ENCODE peak calls at places on chromosomes 7 and 10, in six cellular contexts. One of them, this sample, is unnamed.
A peak's percentile ranks its signal among the peaks of the same experiment; 100 is the strongest.

GRCh38 chr7:30172451-30172850 is 37.7 kb downstream of the MTURN start:
- DNase-seq in Karpas-422: no peak
- DNase-seq in thyroid gland: no peak
- DNase-seq in CD4-positive, alpha-beta T cell: no peak
- DNase-seq in H9: no peak
- DNase-seq in transverse colon: no peak
- DNase-seq in this sample: no peak

GRCh38 chr10:72423426-72423825 is 68.7 kb upstream of the DNAJB12 start:
- DNase-seq in Karpas-422: no peak
- DNase-seq in thyroid gland: no peak
- DNase-seq in CD4-positive, alpha-beta T cell: no peak
- DNase-seq in H9: no peak
- DNase-seq in transverse colon: no peak
- DNase-seq in this sample: no peak

GRCh38 chr10:77195101-77195500 is 442.5 kb downstream of the KCNMA1 start:
- DNase-seq in Karpas-422: no peak
- DNase-seq in thyroid gland: no peak
- DNase-seq in CD4-positive, alpha-beta T cell: no peak
- DNase-seq in H9: no peak
- DNase-seq in transverse colon: no peak
- DNase-seq in this sample: no peak

GRCh38 chr10:21720090-21720489 is 186.1 kb downstream of the MLLT10 start:
- DNase-seq in Karpas-422: no peak
- DNase-seq in thyroid gland: no peak
- DNase-seq in CD4-positive, alpha-beta T cell: no peak
- DNase-seq in H9: no peak
- DNase-seq in transverse colon: no peak
- DNase-seq in this sample: no peak

GRCh38 chr10:88456730-88457129 is 126.4 kb downstream of the RNLS start:
- DNase-seq in Karpas-422: no peak
- DNase-seq in thyroid gland: no peak
- DNase-seq in CD4-positive, alpha-beta T cell: no peak
- DNase-seq in H9: no peak
- DNase-seq in transverse colon: no peak
- DNase-seq in this sample: no peak

GRCh38 chr7:5656233-5656632 is 125.2 kb downstream of the RNF216 start:
- DNase-seq in Karpas-422: no peak
- DNase-seq in thyroid gland: no peak
- DNase-seq in CD4-positive, alpha-beta T cell: no peak
- DNase-seq in H9: no peak
- DNase-seq in transverse colon: no peak
- DNase-seq in this sample: no peak

GRCh38 chr10:109126016-109126415 is 797.3 kb downstream of the XPNPEP1 start:
- DNase-seq in Karpas-422: no peak
- DNase-seq in thyroid gland: no peak
- DNase-seq in CD4-positive, alpha-beta T cell: no peak
- DNase-seq in H9: no peak
- DNase-seq in transverse colon: no peak
- DNase-seq in this sample: peak; percentile 9

GRCh38 chr7:902996-903395 is 26.6 kb downstream of the GET4 start:
- DNase-seq in Karpas-422: no peak
- DNase-seq in thyroid gland: no peak
- DNase-seq in CD4-positive, alpha-beta T cell: no peak
- DNase-seq in H9: no peak
- DNase-seq in transverse colon: no peak
- DNase-seq in this sample: no peak

GRCh38 chr7:73613954-73614735 is 10.2 kb downstream of the MLXIPL start:
- DNase-seq in Karpas-422: no peak
- DNase-seq in thyroid gland: no peak
- DNase-seq in CD4-positive, alpha-beta T cell: no peak
- DNase-seq in H9: no peak
- DNase-seq in transverse colon: peak; percentile 38
- DNase-seq in this sample: no peak

GRCh38 chr7:1025747-1026581 is 18.4 kb upstream of the GPR146 start:
- DNase-seq in Karpas-422: peak; percentile 76
- DNase-seq in thyroid gland: no peak
- DNase-seq in CD4-positive, alpha-beta T cell: no peak
- DNase-seq in H9: no peak
- DNase-seq in transverse colon: no peak
- DNase-seq in this sample: peak; percentile 96

GRCh38 chr10:48575901-48576300 is 29.0 kb downstream of the ARHGAP22 start:
- DNase-seq in Karpas-422: no peak
- DNase-seq in thyroid gland: no peak
- DNase-seq in CD4-positive, alpha-beta T cell: no peak
- DNase-seq in H9: peak; percentile 5
- DNase-seq in transverse colon: no peak
- DNase-seq in this sample: no peak

GRCh38 chr7:80372415-80372814 is 139.4 kb downstream of the GNAT3 start:
- DNase-seq in Karpas-422: no peak
- DNase-seq in thyroid gland: no peak
- DNase-seq in CD4-positive, alpha-beta T cell: no peak
- DNase-seq in H9: no peak
- DNase-seq in transverse colon: no peak
- DNase-seq in this sample: no peak

DNA sequence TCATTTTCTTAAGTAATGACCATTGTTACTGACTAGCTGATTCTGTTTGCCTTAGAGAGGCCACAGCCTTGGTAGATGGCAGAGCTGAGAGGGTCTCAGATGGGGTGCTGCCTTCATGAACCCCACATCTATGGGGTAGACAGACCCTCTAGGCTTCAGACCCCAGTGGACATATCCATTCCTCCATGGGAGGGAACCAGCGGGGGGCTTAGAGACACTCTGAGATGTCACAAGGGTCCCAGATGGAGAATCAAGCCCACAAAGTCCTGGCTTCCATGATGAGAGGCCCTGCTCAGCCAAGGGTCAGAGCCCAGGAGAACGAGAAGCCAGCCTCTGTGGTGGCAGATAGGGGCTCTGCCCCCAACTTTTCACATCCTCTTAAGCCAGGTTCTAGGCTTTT is 408.6 kb downstream of the TCERG1L start:
- DNase-seq in Karpas-422: no peak
- DNase-seq in thyroid gland: no peak
- DNase-seq in CD4-positive, alpha-beta T cell: no peak
- DNase-seq in H9: no peak
- DNase-seq in transverse colon: no peak
- DNase-seq in this sample: no peak
- H3K9me3 ChIP-seq in Karpas-422: no peaks in the 10 kb centered on the region
- H3K9me3 ChIP-seq in thyroid gland: no peaks in the 10 kb centered on the region
- H3K9me3 ChIP-seq in CD4-positive, alpha-beta T cell: no peaks in the 10 kb centered on the region
- H3K9me3 ChIP-seq in H9: no peaks in the 10 kb centered on the region
- H3K9me3 ChIP-seq in transverse colon: no peaks in the 10 kb centered on the region
- H3K9me3 ChIP-seq in this sample: no peaks in the 10 kb centered on the region

DNA sequence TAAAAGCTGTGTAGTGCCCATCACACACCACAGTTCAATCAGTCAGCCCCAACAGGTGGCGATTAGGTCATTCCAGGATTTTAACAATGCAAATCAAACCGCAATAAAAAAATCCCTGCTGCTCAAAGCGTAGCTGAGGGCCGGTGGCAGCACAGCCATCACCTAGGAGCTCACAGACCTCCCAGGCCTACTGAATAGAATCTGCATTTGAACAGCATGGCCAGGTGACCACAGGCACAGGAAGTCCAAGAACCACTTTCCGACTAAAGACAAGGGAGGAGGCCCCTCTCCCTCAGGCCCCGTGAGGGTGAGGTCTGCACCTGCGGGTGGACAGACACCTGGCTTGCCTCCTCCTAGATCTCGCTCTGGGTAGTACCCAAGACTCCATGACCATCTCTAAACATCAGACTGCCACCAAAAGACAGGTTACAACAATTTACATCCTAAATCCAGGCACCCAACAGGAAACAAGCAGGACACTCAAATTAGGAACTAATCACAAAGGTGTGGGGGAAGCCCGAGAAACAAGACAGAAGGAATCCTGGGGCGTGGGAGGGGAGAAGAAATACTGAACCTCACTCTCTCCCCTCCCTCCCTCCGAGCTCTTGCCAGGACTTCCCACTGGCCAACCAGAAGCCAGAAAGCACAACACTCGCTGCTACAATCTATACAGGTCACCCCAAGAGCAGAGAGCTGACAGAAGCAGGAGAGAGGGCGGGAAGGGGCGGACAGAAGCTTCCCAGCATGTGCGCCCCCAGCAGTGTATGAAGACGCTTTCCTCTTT is 19.2 kb downstream of the GNA12 start:
- DNase-seq in Karpas-422: peak; percentile 41
- DNase-seq in thyroid gland: no peak
- DNase-seq in CD4-positive, alpha-beta T cell: no peak
- DNase-seq in H9: peak; percentile 92
- DNase-seq in transverse colon: no peak
- DNase-seq in this sample: no peak
- H3K27ac ChIP-seq in Karpas-422: no peak overlapping the region
- H3K27ac ChIP-seq in thyroid gland: no peak overlapping the region
- H3K27ac ChIP-seq in CD4-positive, alpha-beta T cell: no peak overlapping the region
- H3K27ac ChIP-seq in H9: peak overlapping the region; percentile 98
- H3K27ac ChIP-seq in transverse colon: peak overlapping the region; percentile 35
- H3K27ac ChIP-seq in this sample: no peak overlapping the region

DNA sequence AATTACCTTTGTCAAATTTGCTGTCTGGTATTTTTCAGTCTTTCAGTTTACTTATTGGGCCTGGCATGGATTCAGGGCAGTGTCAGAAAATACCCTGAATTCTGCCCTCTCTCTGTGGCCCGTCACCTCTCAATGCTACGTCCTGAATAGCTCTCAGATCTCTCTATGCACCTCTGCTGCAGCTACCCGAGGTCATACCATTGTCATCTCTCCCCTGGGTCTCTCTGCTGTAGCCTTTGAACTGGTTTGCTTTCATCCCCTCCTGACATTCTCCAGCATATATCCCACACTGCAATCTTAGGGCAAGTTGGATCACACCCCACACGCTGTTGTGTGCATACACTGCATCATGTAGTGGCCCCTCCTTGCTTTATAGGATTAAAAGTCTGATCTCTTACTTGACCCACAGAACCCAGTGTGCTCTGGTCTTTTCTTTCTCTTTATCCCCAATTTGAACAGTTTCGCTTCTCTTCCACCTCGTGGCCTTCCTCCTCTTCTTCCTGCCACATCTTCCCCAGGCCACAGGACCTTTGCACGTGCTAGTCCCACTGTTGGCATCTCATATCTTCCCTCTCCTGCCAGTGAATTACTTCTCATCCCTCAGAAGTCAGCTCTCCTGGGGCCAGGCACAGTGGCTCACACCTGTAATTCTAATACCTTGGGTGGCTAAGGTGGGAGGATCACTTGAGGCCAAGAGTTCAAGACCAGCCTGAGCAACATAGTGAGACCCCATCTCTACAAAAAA is 372.9 kb downstream of the GALNT17 start:
- DNase-seq in Karpas-422: no peak
- DNase-seq in thyroid gland: no peak
- DNase-seq in CD4-positive, alpha-beta T cell: no peak
- DNase-seq in H9: peak; percentile 32
- DNase-seq in transverse colon: no peak
- DNase-seq in this sample: no peak
- H3K9me3 ChIP-seq in Karpas-422: no peaks in the 10 kb centered on the region
- H3K9me3 ChIP-seq in thyroid gland: no peaks in the 10 kb centered on the region
- H3K9me3 ChIP-seq in CD4-positive, alpha-beta T cell: no peaks in the 10 kb centered on the region
- H3K9me3 ChIP-seq in H9: no peaks in the 10 kb centered on the region
- H3K9me3 ChIP-seq in transverse colon: no peaks in the 10 kb centered on the region
- H3K9me3 ChIP-seq in this sample: no peaks in the 10 kb centered on the region

DNA sequence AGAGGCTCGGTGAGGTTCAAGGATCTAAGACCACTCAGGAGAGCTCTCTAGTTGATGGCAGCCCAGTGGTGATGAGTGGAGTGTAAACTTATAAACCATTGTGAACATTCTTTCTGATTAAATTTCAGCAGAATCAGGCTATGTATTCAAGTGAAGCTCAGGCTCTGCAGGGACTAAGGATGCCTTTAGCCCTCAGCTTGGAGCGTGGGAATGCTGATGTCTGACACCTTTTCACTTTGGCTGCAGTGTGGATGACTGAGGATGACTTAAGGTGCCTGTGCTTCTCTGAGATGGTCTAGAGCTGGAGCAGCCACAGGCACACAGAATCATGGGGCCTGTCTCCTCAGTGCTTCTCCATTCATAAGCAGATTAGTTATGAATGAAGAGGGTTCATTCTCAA is 150.4 kb downstream of the SORCS3 start:
- DNase-seq in Karpas-422: no peak
- DNase-seq in thyroid gland: no peak
- DNase-seq in CD4-positive, alpha-beta T cell: no peak
- DNase-seq in H9: no peak
- DNase-seq in transverse colon: no peak
- DNase-seq in this sample: no peak
- H3K27ac ChIP-seq in Karpas-422: no peak overlapping the region
- H3K27ac ChIP-seq in thyroid gland: no peak overlapping the region
- H3K27ac ChIP-seq in CD4-positive, alpha-beta T cell: no peak overlapping the region
- H3K27ac ChIP-seq in H9: no peak overlapping the region
- H3K27ac ChIP-seq in transverse colon: no peak overlapping the region
- H3K27ac ChIP-seq in this sample: no peak overlapping the region

GRCh38 chr10:111716032-111716431 is 467.5 kb downstream of the GPAM start:
- DNase-seq in Karpas-422: no peak
- DNase-seq in thyroid gland: no peak
- DNase-seq in CD4-positive, alpha-beta T cell: no peak
- DNase-seq in H9: no peak
- DNase-seq in transverse colon: no peak
- DNase-seq in this sample: no peak
- H3K9me3 ChIP-seq in Karpas-422: peaks cover 6% of the 10 kb centered on the region
- H3K9me3 ChIP-seq in thyroid gland: no peaks in the 10 kb centered on the region
- H3K9me3 ChIP-seq in CD4-positive, alpha-beta T cell: peaks cover 25% of the 10 kb centered on the region
- H3K9me3 ChIP-seq in H9: no peaks in the 10 kb centered on the region
- H3K9me3 ChIP-seq in transverse colon: peaks cover 28% of the 10 kb centered on the region
- H3K9me3 ChIP-seq in this sample: peaks cover 17% of the 10 kb centered on the region

DNA sequence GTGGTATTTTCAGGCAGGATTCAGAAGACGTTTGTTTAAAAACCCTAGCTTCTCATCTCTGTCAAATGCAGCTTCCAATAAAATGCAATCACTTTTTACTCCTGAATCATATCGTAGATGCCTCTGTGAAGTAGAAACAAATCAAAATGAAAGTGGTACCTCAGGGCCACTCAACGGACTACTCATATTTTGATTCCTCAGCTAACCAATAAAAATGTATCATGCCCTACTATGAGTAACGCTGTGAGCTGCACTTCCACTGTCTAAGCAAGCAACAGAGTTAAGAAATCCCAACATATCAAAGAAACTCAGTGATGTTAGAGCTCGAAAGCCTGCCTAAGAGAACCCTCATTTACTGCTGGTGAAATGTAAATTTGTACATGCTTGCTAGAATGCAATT is 151.7 kb downstream of the ANK3 start:
- DNase-seq in Karpas-422: peak; percentile 66
- DNase-seq in thyroid gland: no peak
- DNase-seq in CD4-positive, alpha-beta T cell: no peak
- DNase-seq in H9: no peak
- DNase-seq in transverse colon: no peak
- DNase-seq in this sample: no peak
- H3K27ac ChIP-seq in Karpas-422: peak overlapping the region; percentile 97
- H3K27ac ChIP-seq in thyroid gland: no peak overlapping the region
- H3K27ac ChIP-seq in CD4-positive, alpha-beta T cell: no peak overlapping the region
- H3K27ac ChIP-seq in H9: no peak overlapping the region
- H3K27ac ChIP-seq in transverse colon: no peak overlapping the region
- H3K27ac ChIP-seq in this sample: no peak overlapping the region

This sample was measured in body of pancreas.